ENCODE peak calls at places on chromosomes 13 and 19, in seven cellular contexts. G is heart right ventricle, H is breast epithelium, T is GM12864, U is mammary epithelial cell, A is astrocyte of the cerebellum, S is transverse colon. J is an unnamed sample.

GRCh38 chr13:111228262-111229144 is 91.9 kb upstream of the TEX29 start:
- DNase-seq in A (peak), T (no peak), U (no peak), S (no peak), G (no peak), H (no peak), J (peak)

GRCh38 chr19:917323-918151 is at the start of gene KISS1R:
- DNase-seq in A (no peak), H (no peak), G (no peak), T (no peak), U (no peak), S (no peak), J (no peak)

GRCh38 chr19:12668937-12669271 is 2.3 kb downstream of the WDR83 start:
- DNase-seq in H (peak), G (peak), T (no peak), U (peak), S (peak), A (peak), J (peak)

GRCh38 chr19:53365899-53366493 is 491 bp downstream of the ZNF525 start:
- DNase-seq in G (no peak), A (no peak), H (no peak), T (no peak), U (peak), S (peak), J (no peak)

GRCh38 chr13:52665325-52665724 is 12.7 kb downstream of the SUGT1 start:
- DNase-seq in T (no peak), G (no peak), A (peak), H (no peak), S (no peak), U (peak), J (peak)

GRCh38 chr13:24618219-24618955 is 61.8 kb upstream of the ATP12A start:
- DNase-seq in S (peak), G (no peak), T (peak), U (no peak), H (no peak), A (no peak), J (no peak)

GRCh38 chr13:46170687-46171086 is 11.3 kb downstream of the LCP1 start:
- DNase-seq in S (no peak), G (no peak), A (no peak), T (no peak), U (no peak), H (no peak), J (no peak)

GRCh38 chr13:53105477-53105876 is 76.9 kb downstream of the OLFM4 start:
- DNase-seq in T (no peak), U (no peak), S (no peak), H (no peak), A (no peak), G (no peak), J (no peak)

GRCh38 chr19:39679056-39679790 is 23.5 kb downstream of the LGALS16 start:
- DNase-seq in T (peak), U (no peak), H (no peak), S (no peak), G (peak), A (no peak), J (no peak)

GRCh38 chr13:27797228-27797624 is 4.9 kb downstream of the GSX1 start:
- DNase-seq in S (no peak), H (no peak), T (no peak), A (no peak), U (peak), G (no peak), J (no peak)

GRCh38 chr19:16062789-16063188 is 13.5 kb upstream of the TPM4 start:
- DNase-seq in S (peak), H (no peak), A (no peak), T (no peak), G (peak), U (no peak), J (no peak)

GRCh38 chr13:19984430-19985218 is 26.1 kb downstream of the ZMYM2 start:
- DNase-seq in S (no peak), U (peak), G (no peak), A (peak), T (no peak), H (no peak), J (peak)

GRCh38 chr13:26513931-26514330 is 43.6 kb upstream of the WASF3 start:
- DNase-seq in U (no peak), G (no peak), S (no peak), A (no peak), H (no peak), T (no peak), J (no peak)

GRCh38 chr13:100646030-100646673 is 28.4 kb downstream of the TMTC4 start:
- DNase-seq in H (no peak), T (no peak), S (no peak), G (no peak), A (peak), U (peak), J (peak)

GRCh38 chr13:27080018-27080948 is 91.3 kb downstream of the USP12 start:
- DNase-seq in H (no peak), S (peak), U (no peak), G (no peak), T (no peak), A (no peak), J (no peak)

GRCh38 chr13:108020027-108020426 is 195.3 kb downstream of the LIG4 start:
- DNase-seq in U (no peak), A (no peak), T (no peak), S (no peak), G (no peak), H (no peak), J (no peak)

GRCh38 chr19:51681286-51681956 is 11.7 kb upstream of the SPACA6 start:
- DNase-seq in S (no peak), U (no peak), H (no peak), T (no peak), G (no peak), A (no peak), J (no peak)

GRCh38 chr13:27211771-27212364 is 39.5 kb upstream of the RPL21 start:
- DNase-seq in H (no peak), S (no peak), T (no peak), A (no peak), U (peak), G (no peak), J (peak)

GRCh38 chr13:97506511-97506910 is 72.5 kb downstream of the RAP2A start:
- DNase-seq in U (no peak), H (no peak), G (no peak), A (no peak), T (no peak), S (no peak), J (no peak)

GRCh38 chr13:50668044-50668443 is 175.4 kb downstream of the DLEU7 start:
- DNase-seq in H (no peak), T (no peak), S (no peak), A (no peak), G (no peak), U (no peak), J (no peak)

GRCh38 chr13:26525528-26525927 is 32.0 kb upstream of the WASF3 start:
- DNase-seq in S (no peak), G (no peak), H (no peak), T (no peak), A (no peak), U (no peak), J (no peak)

GRCh38 chr19:31461814-31462539 is 112.7 kb upstream of the TSHZ3 start:
- DNase-seq in U (no peak), G (no peak), A (no peak), H (no peak), S (no peak), T (no peak), J (no peak)
- TF ChIP-seq CTCF in U (no peak), G (no peak), A (peak), H (no peak), S (no peak), T (no peak), J (peak)

DNA sequence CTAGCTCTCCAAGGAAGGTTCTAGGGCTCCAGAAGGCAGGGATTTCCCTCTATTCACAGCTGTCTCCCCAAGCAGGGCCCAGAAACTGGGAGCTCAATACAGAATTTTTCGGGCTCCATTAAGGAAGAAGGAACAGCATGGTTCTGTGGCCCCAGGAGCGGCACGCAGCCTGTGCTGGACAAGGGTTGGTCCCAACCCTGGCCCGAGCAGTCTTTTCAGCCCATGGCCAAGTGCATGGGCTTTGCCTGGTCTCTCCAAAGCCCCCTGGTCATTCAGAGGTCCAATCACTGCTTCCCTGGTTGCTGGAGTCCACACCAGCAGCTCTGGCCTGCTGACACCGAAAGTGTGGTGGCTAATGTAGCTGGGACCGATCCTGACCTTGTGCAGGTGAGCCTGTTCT is 6.6 kb upstream of the PRKD2 start:
- DNase-seq in H (no peak), U (no peak), A (no peak), S (no peak), T (no peak), G (no peak), J (no peak)
- H3K4me3 ChIP-seq in H (no peak), U (no peak), A (no peak), S (no peak), T (no peak), G (no peak), J (no peak)

GRCh38 chr19:44998025-44998424 is 3.2 kb upstream of the RELB start:
- DNase-seq in S (no peak), G (no peak), A (no peak), T (no peak), U (no peak), H (no peak), J (no peak)
- TF ChIP-seq CTCF in S (no peak), G (no peak), A (no peak), T (no peak), U (no peak), H (no peak), J (no peak)

GRCh38 chr19:18646535-18647370 is 9.9 kb downstream of the KLHL26 start:
- DNase-seq in S (no peak), U (no peak), G (no peak), A (no peak), T (no peak), H (no peak), J (no peak)

GRCh38 chr19:18644144-18645034 is 7.6 kb downstream of the KLHL26 start:
- DNase-seq in T (no peak), S (no peak), H (no peak), U (peak), A (no peak), G (peak), J (no peak)

GRCh38 chr19:18647807-18648206 is 11.0 kb downstream of the KLHL26 start:
- DNase-seq in S (no peak), U (no peak), G (no peak), T (no peak), H (no peak), A (no peak), J (no peak)

GRCh38 chr19:18647371-18647767 is 10.5 kb downstream of the KLHL26 start:
- DNase-seq in H (no peak), T (no peak), S (no peak), G (no peak), U (no peak), A (no peak), J (no peak)

GRCh38 chr19:18645035-18645511 is 8.2 kb downstream of the KLHL26 start:
- DNase-seq in A (no peak), H (no peak), G (no peak), U (no peak), S (no peak), T (no peak), J (no peak)
- H3K4me3 ChIP-seq in A (no peak), H (peak), G (peak), U (no peak), S (no peak), T (no peak), J (no peak)

DNA sequence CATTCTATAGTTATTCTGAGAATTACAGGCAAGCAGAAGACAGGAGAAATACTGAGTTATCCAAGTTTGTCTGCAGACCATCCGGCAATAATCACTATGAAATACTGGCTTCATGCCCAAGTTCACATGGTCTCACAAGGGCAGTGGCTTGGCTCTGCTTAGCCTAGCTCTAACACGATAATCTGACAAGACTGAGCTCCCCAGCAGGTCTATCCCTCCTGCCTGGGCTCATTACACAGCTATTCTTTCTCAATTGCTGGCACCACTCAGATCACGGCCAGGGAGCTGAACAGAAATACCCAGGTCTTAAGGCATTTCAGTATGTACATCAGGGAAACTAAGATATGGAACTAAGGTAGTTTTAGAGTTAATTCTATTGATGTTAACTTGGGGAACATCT is 361.6 kb upstream of the PCDH20 start:
- DNase-seq in H (no peak), T (no peak), U (no peak), S (no peak), A (peak), G (no peak), J (peak)
- TF ChIP-seq CTCF in H (no peak), T (no peak), U (no peak), S (no peak), A (no peak), G (no peak), J (no peak)

DNA sequence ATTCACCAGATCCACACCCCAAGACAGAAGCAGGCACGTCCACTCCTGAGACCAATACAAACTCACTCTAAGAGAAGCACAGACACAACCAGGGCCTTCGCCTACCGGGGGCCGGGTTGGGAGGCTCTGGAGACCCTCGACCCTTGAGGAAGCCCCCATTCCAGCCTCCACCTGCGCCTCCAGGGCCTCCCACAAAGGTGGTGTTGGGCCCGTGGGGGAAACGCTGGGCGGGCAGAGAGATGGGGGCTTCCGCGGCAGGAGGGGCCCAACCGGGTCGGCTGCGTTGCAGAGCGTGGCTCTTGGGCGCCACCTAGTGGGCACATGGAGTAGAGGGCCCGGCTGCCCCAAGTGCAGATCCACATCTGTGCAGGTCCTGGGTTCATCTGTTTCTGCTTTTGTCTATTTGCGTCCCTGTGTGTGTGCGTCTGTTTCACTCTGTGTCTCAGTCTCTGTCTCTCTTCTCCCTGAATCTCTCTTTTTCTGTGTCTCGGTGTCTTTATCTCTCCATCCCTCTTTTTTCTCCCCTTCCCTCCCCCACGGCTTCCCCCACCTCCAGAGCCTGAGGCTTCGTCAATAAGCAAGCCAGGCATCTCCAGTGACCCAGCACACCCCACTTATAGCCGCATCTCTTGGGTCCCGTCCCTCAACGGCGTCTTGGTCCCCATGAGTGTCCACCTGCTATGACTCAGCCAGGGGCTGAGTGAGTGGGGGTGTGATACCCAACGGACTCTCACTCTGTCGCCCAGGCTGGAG is 10.5 kb upstream of the TINCR start:
- DNase-seq in G (peak), S (peak), U (peak), T (no peak), A (no peak), H (peak), J (no peak)
- H3K4me3 ChIP-seq in G (no peak), S (peak), U (peak), T (no peak), A (no peak), H (peak), J (no peak)

GRCh38 chr13:80038371-80038770 is 302.6 kb downstream of the SPRY2 start:
- DNase-seq in H (no peak), G (no peak), S (no peak), A (no peak), U (no peak), T (no peak), J (peak)

GRCh38 chr13:80039000-80039399 is 301.9 kb downstream of the SPRY2 start:
- DNase-seq in G (no peak), H (no peak), T (peak), A (no peak), U (no peak), S (no peak), J (no peak)

GRCh38 chr13:80035096-80035495 is 305.8 kb downstream of the SPRY2 start:
- DNase-seq in G (no peak), S (no peak), H (no peak), T (no peak), U (no peak), A (no peak), J (no peak)

GRCh38 chr13:80036845-80037504 is 304.0 kb downstream of the SPRY2 start:
- DNase-seq in U (no peak), T (peak), A (no peak), H (no peak), G (no peak), S (no peak), J (no peak)

GRCh38 chr13:80037505-80037888 is 303.4 kb downstream of the SPRY2 start:
- DNase-seq in S (no peak), H (no peak), U (peak), T (peak), G (no peak), A (peak), J (peak)
- TF ChIP-seq CTCF in S (no peak), H (no peak), U (no peak), T (no peak), G (no peak), A (no peak), J (no peak)

GRCh38 chr13:38688674-38689073 is 1.8 kb downstream of the FREM2 start:
- DNase-seq in H (no peak), A (no peak), U (no peak), T (no peak), G (no peak), S (no peak), J (no peak)
- H3K4me3 ChIP-seq in H (no peak), A (no peak), U (no peak), T (no peak), G (no peak), S (no peak), J (no peak)

GRCh38 chr19:18589380-18590272 is 1.0 kb downstream of the REX1BD start:
- DNase-seq in T (no peak), H (peak), G (peak), A (no peak), S (peak), U (peak), J (peak)
- TF ChIP-seq CTCF in T (peak), H (peak), G (peak), A (peak), S (peak), U (peak), J (no peak)